ENCODE peak calls at places on chromosomes 1 and 21, in nine cellular contexts. V is body of pancreas; J is activated T-cell treated with anti-CD3 and anti-CD28 coated beads for 48 hours; D is A549; L is retinal pigment epithelial cell; W is GF-D8; B is central memory CD8-positive, alpha-beta T cell; F is activated CD8-positive, alpha-beta memory T cell treated with anti-CD3 and anti-CD28 coated beads for 4 hours; U is stimulated activated CD8-positive, alpha-beta memory T cell treated with anti-CD3 and anti-CD28 coated beads, Interleukin-12 subunit alpha, Interleukin-12 subunit beta, amount 100 ng/mL, for 1 hour. M is an unnamed sample.

GRCh38 chr1:172826096-172826741 is 167.3 kb downstream of the FASLG start:
- DNase-seq in V (no peak), J (no peak), D (peak), L (peak), W (no peak), B (no peak), F (no peak), U (no peak), M (no peak)

GRCh38 chr1:199742547-199742946 is 285.0 kb upstream of the NR5A2 start:
- DNase-seq in V (no peak), J (no peak), D (peak), L (peak), W (no peak), B (no peak), F (no peak), U (no peak), M (no peak)

GRCh38 chr1:235642021-235642942 is 7.3 kb downstream of the GNG4 start:
- DNase-seq in V (peak), J (peak), D (no peak), L (no peak), W (peak), B (peak), F (peak), U (peak), M (peak)

GRCh38 chr1:109579496-109579895 is 31.1 kb downstream of the GNAI3 start:
- DNase-seq in V (no peak), J (no peak), D (no peak), L (no peak), W (no peak), B (no peak), F (no peak), U (no peak), M (no peak)

GRCh38 chr1:13948851-13949490 is 249.0 kb downstream of the PRDM2 start:
- DNase-seq in V (peak), J (no peak), D (no peak), L (no peak), W (no peak), B (no peak), F (no peak), U (no peak), M (no peak)

GRCh38 chr1:30977105-30977504 is 68.5 kb upstream of the SDC3 start:
- DNase-seq in V (no peak), J (no peak), D (peak), L (no peak), W (no peak), B (no peak), F (no peak), U (no peak), M (no peak)

GRCh38 chr21:26965091-26965566 is 1.8 kb downstream of the ADAMTS5 start:
- DNase-seq in V (no peak), J (no peak), D (no peak), L (no peak), W (no peak), B (no peak), F (no peak), U (no peak), M (peak)

GRCh38 chr1:247905181-247905580 is 9.8 kb downstream of the OR2W3 start:
- DNase-seq in V (no peak), J (no peak), D (no peak), L (no peak), W (no peak), B (no peak), F (no peak), U (no peak), M (no peak)

GRCh38 chr1:95957748-95958147 is 723.7 kb downstream of the RWDD3 start:
- DNase-seq in V (no peak), J (no peak), D (no peak), L (peak), W (no peak), B (no peak), F (no peak), U (no peak), M (no peak)

GRCh38 chr1:69410893-69411292 is 156.8 kb upstream of the LRRC7 start:
- DNase-seq in V (no peak), J (no peak), D (no peak), L (no peak), W (no peak), B (no peak), F (no peak), U (no peak), M (no peak)

GRCh38 chr1:54199765-54200518 is at the start of the genes CYB5RL and MRPL37:
- DNase-seq in V (peak), J (peak), D (peak), L (peak), W (peak), B (peak), F (peak), U (peak), M (peak)

GRCh38 chr1:25443030-25443699 is 12.5 kb downstream of the MACO1 start:
- DNase-seq in V (no peak), J (no peak), D (no peak), L (no peak), W (no peak), B (no peak), F (no peak), U (no peak), M (no peak)

GRCh38 chr1:41735587-41736290 is 183.0 kb downstream of the HIVEP3 start:
- DNase-seq in V (no peak), J (no peak), D (no peak), L (no peak), W (no peak), B (no peak), F (no peak), U (no peak), M (no peak)

GRCh38 chr1:67831850-67832513 is 1.3 kb downstream of the GNG12 start:
- DNase-seq in V (peak), J (no peak), D (peak), L (peak), W (no peak), B (no peak), F (no peak), U (no peak), M (peak)

GRCh38 chr1:165737196-165737595 is 31.5 kb downstream of the TMCO1 start:
- DNase-seq in V (no peak), J (no peak), D (no peak), L (no peak), W (no peak), B (no peak), F (no peak), U (no peak), M (no peak)

GRCh38 chr1:9174243-9174642 is 45.3 kb upstream of the GPR157 start:
- DNase-seq in V (no peak), J (no peak), D (no peak), L (no peak), W (no peak), B (no peak), F (no peak), U (no peak), M (no peak)

GRCh38 chr1:166933137-166933536 is 42.2 kb downstream of the ILDR2 start:
- DNase-seq in V (no peak), J (no peak), D (no peak), L (no peak), W (no peak), B (no peak), F (no peak), U (no peak), M (no peak)

GRCh38 chr1:41805771-41806471 is 112.8 kb downstream of the HIVEP3 start:
- DNase-seq in V (no peak), J (no peak), D (no peak), L (no peak), W (no peak), B (no peak), F (peak), U (peak), M (no peak)

GRCh38 chr21:37149411-37149810 is 76.4 kb downstream of the TTC3 start:
- DNase-seq in V (no peak), J (no peak), D (no peak), L (no peak), W (no peak), B (no peak), F (no peak), U (no peak), M (no peak)

GRCh38 chr1:67535474-67535873 is 105.3 kb upstream of the SERBP1 start:
- DNase-seq in V (peak), J (peak), D (peak), L (peak), W (no peak), B (no peak), F (no peak), U (no peak), M (peak)

GRCh38 chr1:244801246-244801645 is 34.2 kb upstream of the COX20 start:
- DNase-seq in V (peak), J (peak), D (peak), L (no peak), W (no peak), B (no peak), F (peak), U (peak), M (peak)

GRCh38 chr1:99970713-99971255 is 988 bp downstream of the SLC35A3 start:
- DNase-seq in V (peak), J (no peak), D (no peak), L (no peak), W (no peak), B (no peak), F (no peak), U (no peak), M (no peak)

GRCh38 chr1:110208916-110209650 is 1.0 kb upstream of the KCNC4 start:
- DNase-seq in V (peak), J (no peak), D (no peak), L (no peak), W (no peak), B (no peak), F (no peak), U (no peak), M (no peak)

GRCh38 chr1:16254263-16254948 is 17.4 kb upstream of the CPLANE2 start:
- DNase-seq in V (no peak), J (no peak), D (no peak), L (no peak), W (no peak), B (no peak), F (no peak), U (no peak), M (no peak)

GRCh38 chr21:45559216-45560105 is 17.2 kb upstream of the SLC19A1 start:
- DNase-seq in V (no peak), J (no peak), D (no peak), L (no peak), W (no peak), B (no peak), F (no peak), U (no peak), M (no peak)

GRCh38 chr1:94227624-94228023 is 9.8 kb downstream of the ARHGAP29 start:
- DNase-seq in V (no peak), J (no peak), D (no peak), L (no peak), W (no peak), B (no peak), F (no peak), U (no peak), M (no peak)

GRCh38 chr21:36699026-36699545 is at the start of gene SIM2:
- DNase-seq in V (no peak), J (no peak), D (no peak), L (no peak), W (no peak), B (no peak), F (no peak), U (no peak), M (peak)

GRCh38 chr21:26093094-26093493 is 77.5 kb downstream of the APP start:
- DNase-seq in V (no peak), J (no peak), D (no peak), L (no peak), W (no peak), B (no peak), F (no peak), U (no peak), M (no peak)

GRCh38 chr1:14182801-14183200 is 415.7 kb upstream of the KAZN start:
- DNase-seq in V (no peak), J (no peak), D (no peak), L (no peak), W (no peak), B (no peak), F (no peak), U (no peak), M (no peak)

GRCh38 chr1:203229471-203230178 is at the start of gene CHIT1:
- DNase-seq in V (no peak), J (no peak), D (no peak), L (no peak), W (no peak), B (no peak), F (no peak), U (no peak), M (no peak)

GRCh38 chr1:31101147-31101502 is 35.6 kb upstream of the PUM1 start:
- DNase-seq in V (no peak), J (no peak), D (no peak), L (no peak), W (no peak), B (no peak), F (no peak), U (no peak), M (no peak)

GRCh38 chr1:218209351-218209861 is 75.7 kb upstream of the RRP15 start:
- DNase-seq in V (no peak), J (no peak), D (peak), L (peak), W (no peak), B (no peak), F (no peak), U (no peak), M (no peak)

M was measured in GM13977.